ENCODE peak calls at places on chromosome 17, in five cellular contexts. K, G, B, O and A are unnamed samples.

GRCh38 chr17:35934760-35935159 is 4.2 kb upstream of the RDM1 start:
- DNase-seq in K (no peak), G (no peak), B (peak; percentile 19), O (no peak), A (no peak)

GRCh38 chr17:58219789-58220183 is 731 bp upstream of the MKS1 start:
- DNase-seq in K (no peak), G (no peak), B (no peak), O (no peak), A (no peak)

GRCh38 chr17:27764589-27764988 is 35.7 kb downstream of the NOS2 start:
- DNase-seq in K (peak; percentile 39), G (peak; percentile 30), B (no peak), O (no peak), A (no peak)

GRCh38 chr17:64992325-64992802 is 64.2 kb downstream of the GNA13 start:
- DNase-seq in K (no peak), G (no peak), B (no peak), O (no peak), A (no peak)

GRCh38 chr17:44442806-44443205 is 53.4 kb upstream of the ITGA2B start:
- DNase-seq in K (no peak), G (no peak), B (no peak), O (no peak), A (no peak)

GRCh38 chr17:63780507-63780906 is 6.5 kb downstream of the DDX42 start:
- DNase-seq in K (peak; percentile 41), G (peak; percentile 58), B (peak; percentile 37), O (no peak), A (no peak)

GRCh38 chr17:79617740-79618382 is 7.0 kb upstream of the RBFOX3 start:
- DNase-seq in K (no peak), G (no peak), B (no peak), O (peak; percentile 24), A (peak; percentile 40)

GRCh38 chr17:76710863-76711611 is at the start of gene MXRA7:
- DNase-seq in K (peak; percentile 68), G (no peak), B (peak; percentile 51), O (peak; percentile 83), A (peak; percentile 94)

GRCh38 chr17:59372138-59372751 is 40.8 kb downstream of the YPEL2 start:
- DNase-seq in K (peak; percentile 53), G (peak; percentile 60), B (peak; percentile 77), O (peak; percentile 79), A (no peak)

GRCh38 chr17:58371300-58371950 is 19.4 kb upstream of the SUPT4H1 start:
- DNase-seq in K (no peak), G (no peak), B (no peak), O (no peak), A (no peak)

GRCh38 chr17:39617100-39617445 is 9.4 kb upstream of the NEUROD2 start:
- DNase-seq in K (no peak), G (no peak), B (no peak), O (no peak), A (no peak)

GRCh38 chr17:76145231-76146052 is 4.4 kb upstream of the FOXJ1 start:
- DNase-seq in K (no peak), G (no peak), B (no peak), O (peak; percentile 49), A (peak; percentile 74)

GRCh38 chr17:76529643-76530488 is 7.6 kb downstream of the CYGB start:
- DNase-seq in K (peak; percentile 66), G (peak; percentile 68), B (peak; percentile 99), O (peak; percentile 86), A (peak; percentile 79)

GRCh38 chr17:11122908-11123307 is 118.1 kb upstream of the SHISA6 start:
- DNase-seq in K (peak; percentile 89), G (no peak), B (no peak), O (no peak), A (no peak)

GRCh38 chr17:49975531-49975930 is 6.5 kb downstream of the DLX4 start:
- DNase-seq in K (no peak), G (no peak), B (no peak), O (no peak), A (peak; percentile 68)

GRCh38 chr17:76585649-76586593 is at the start of gene ST6GALNAC2:
- DNase-seq in K (peak; percentile 84), G (peak; percentile 58), B (peak; percentile 41), O (peak; percentile 72), A (peak; percentile 88)

GRCh38 chr17:18181358-18181757 is 2.3 kb upstream of the ALKBH5 start:
- DNase-seq in K (no peak), G (no peak), B (no peak), O (no peak), A (no peak)

GRCh38 chr17:82767041-82767754 is 15.3 kb downstream of the TBCD start:
- DNase-seq in K (peak; percentile 77), G (no peak), B (peak; percentile 56), O (peak; percentile 45), A (peak; percentile 92)

GRCh38 chr17:42153919-42154491 is 784 bp downstream of the RAB5C start:
- DNase-seq in K (no peak), G (no peak), B (peak; percentile 22), O (no peak), A (no peak)

GRCh38 chr17:77933777-77934398 is 24.6 kb upstream of the TNRC6C start:
- DNase-seq in K (no peak), G (no peak), B (no peak), O (no peak), A (no peak)
- H3K36me3 ChIP-seq in K (no peaks in the 10 kb centered on the region), G (no peaks in the 10 kb centered on the region), B (no peaks in the 10 kb centered on the region), O (no peaks in the 10 kb centered on the region), A (no peaks in the 10 kb centered on the region)

GRCh38 chr17:74571894-74572293 is 4.6 kb upstream of the CD300H start:
- DNase-seq in K (no peak), G (no peak), B (no peak), O (no peak), A (no peak)

GRCh38 chr17:74573169-74573568 is 5.9 kb upstream of the CD300H start:
- DNase-seq in K (no peak), G (no peak), B (no peak), O (no peak), A (no peak)

GRCh38 chr17:74569392-74570003 is 2.2 kb upstream of the CD300H start:
- DNase-seq in K (peak; percentile 35), G (no peak), B (peak; percentile 82), O (peak; percentile 91), A (peak; percentile 72)

GRCh38 chr17:74579910-74580309 is 12.2 kb downstream of the CD300LD start:
- DNase-seq in K (no peak), G (no peak), B (no peak), O (no peak), A (no peak)

DNA sequence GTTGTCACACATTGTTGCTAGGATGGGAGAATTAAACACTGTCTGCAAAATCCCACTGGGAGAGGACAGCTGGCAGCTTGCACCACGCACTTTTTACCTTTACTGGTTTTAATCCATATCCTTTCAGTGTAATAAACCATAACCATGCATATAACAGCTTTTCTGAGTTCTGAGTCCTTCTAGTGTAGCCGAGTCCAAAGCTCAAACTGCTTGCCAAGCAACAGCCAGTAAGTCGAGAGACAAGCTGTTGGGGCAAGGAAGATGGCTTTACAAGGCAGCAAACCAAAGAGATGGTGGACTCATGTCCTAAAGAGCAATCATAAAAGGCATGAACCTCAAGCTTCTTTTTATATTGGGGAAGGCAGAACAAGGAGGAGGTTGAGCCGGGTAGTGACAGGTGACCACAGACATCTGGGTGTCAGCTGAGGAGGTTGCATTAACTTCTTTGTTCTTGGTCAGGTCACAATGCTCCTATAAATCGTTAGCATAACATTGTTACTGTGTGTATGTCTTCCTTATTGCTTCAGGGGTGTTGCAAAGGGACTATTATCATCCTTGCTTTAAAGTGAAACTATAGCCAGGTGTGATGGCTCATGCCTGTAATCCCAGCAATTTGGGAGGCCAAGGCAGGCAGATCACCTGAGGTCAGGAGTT is 7.3 kb upstream of the CD300H start:
- DNase-seq in K (no peak), G (no peak), B (no peak), O (no peak), A (no peak)
- H3K4me3 ChIP-seq in K (no peak overlapping the region), G (no peak overlapping the region), B (no peak overlapping the region), O (no peak overlapping the region), A (no peak overlapping the region)

GRCh38 chr17:7530294-7530900 is 18.5 kb upstream of the TNFSF12 start:
- DNase-seq in K (no peak), G (no peak), B (no peak), O (no peak), A (no peak)
- H3K36me3 ChIP-seq in K (no peaks in the 10 kb centered on the region), G (no peaks in the 10 kb centered on the region), B (no peaks in the 10 kb centered on the region), O (no peaks in the 10 kb centered on the region), A (no peaks in the 10 kb centered on the region)

DNA sequence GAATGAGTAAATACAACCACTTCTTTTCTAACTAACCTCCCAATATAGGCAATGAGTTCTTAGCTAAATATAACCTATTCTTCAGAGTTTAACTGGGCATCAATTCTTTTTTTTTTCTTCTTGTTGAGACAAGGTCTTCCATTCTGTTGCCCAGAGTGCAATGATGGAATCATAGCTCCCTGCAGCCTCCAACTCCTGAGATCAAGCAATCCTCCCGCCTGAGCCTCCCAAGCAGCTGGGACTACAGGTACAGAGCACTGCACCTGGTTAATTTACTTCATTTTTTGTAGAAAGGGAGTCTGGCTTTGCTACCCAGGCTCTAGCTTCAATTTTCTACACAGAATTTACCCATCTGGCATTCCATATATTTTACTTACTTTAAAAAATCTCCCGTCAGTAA is 1.1 kb downstream of the METTL16 start:
- DNase-seq in K (no peak), G (no peak), B (no peak), O (no peak), A (peak; percentile 37)
- H3K4me3 ChIP-seq in K (peak overlapping the region; percentile 74), G (peak overlapping the region; percentile 67), B (peak overlapping the region; percentile 73), O (peak overlapping the region; percentile 97), A (peak overlapping the region; percentile 98)

DNA sequence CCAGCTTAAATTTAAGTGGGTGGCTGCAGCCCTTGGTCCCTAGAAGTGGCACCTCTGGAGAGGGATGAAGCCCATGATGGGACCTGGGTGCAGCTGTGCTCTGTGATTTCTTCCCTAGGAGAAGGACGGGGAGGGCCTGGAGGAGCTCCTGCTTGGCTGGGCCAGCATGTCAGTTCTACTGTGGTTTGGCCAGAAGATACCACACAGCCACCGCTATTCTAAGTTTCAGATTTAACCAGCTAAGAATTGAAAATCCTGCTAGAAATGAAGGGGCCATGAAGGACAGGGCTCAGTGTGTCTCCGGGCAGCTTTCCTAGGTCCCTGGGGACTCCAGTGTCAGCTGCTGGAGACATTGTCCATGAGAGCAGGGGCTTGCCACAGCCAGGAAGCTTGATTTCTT is 9.7 kb downstream of the RAP1GAP2 start:
- DNase-seq in K (no peak), G (no peak), B (no peak), O (no peak), A (no peak)
- H3K36me3 ChIP-seq in K (no peaks in the 10 kb centered on the region), G (no peaks in the 10 kb centered on the region), B (no peaks in the 10 kb centered on the region), O (no peaks in the 10 kb centered on the region), A (no peaks in the 10 kb centered on the region)